ENCODE peak calls at places on chromosome 13, in eight cellular contexts. C, Y, Q, B, X, O, E and D are unnamed samples.
A peak's percentile ranks its signal among the peaks of the same experiment; 100 is the strongest.

GRCh38 chr13:114151565-114152284 is 19.3 kb upstream of the RASA3 start:
- DNase-seq in C (no peak), O (peak; percentile 82), E (peak; percentile 45), B (peak; percentile 53), Q (peak; percentile 60), Y (no peak), X (no peak), D (no peak)

GRCh38 chr13:74128171-74128767 is 5.9 kb downstream of the KLF12 start:
- DNase-seq in O (no peak), B (no peak), E (no peak), Q (no peak), C (peak; percentile 80), X (no peak), Y (no peak), D (no peak)

GRCh38 chr13:37383856-37384255 is 214.7 kb downstream of the POSTN start:
- DNase-seq in B (no peak), Q (no peak), C (no peak), O (no peak), E (no peak), Y (no peak), X (no peak), D (no peak)

GRCh38 chr13:114143806-114144605 is 11.6 kb upstream of the RASA3 start:
- DNase-seq in X (no peak), Q (peak; percentile 38), O (no peak), Y (peak; percentile 47), C (no peak), E (peak; percentile 65), B (peak; percentile 63), D (no peak)

GRCh38 chr13:113050856-113051431 is 54.6 kb upstream of the F7 start:
- DNase-seq in Q (no peak), X (no peak), O (no peak), B (no peak), C (no peak), E (no peak), Y (no peak), D (no peak)

GRCh38 chr13:46668302-46668720 is 115.3 kb downstream of the LRCH1 start:
- DNase-seq in B (no peak), X (peak; percentile 19), C (peak; percentile 89), Q (no peak), O (no peak), E (no peak), Y (no peak), D (peak; percentile 34)

GRCh38 chr13:97577026-97577425 is 143.1 kb downstream of the RAP2A start:
- DNase-seq in X (no peak), Q (no peak), E (no peak), O (no peak), C (no peak), Y (no peak), B (no peak), D (no peak)

GRCh38 chr13:97329331-97329730 is 104.6 kb upstream of the RAP2A start:
- DNase-seq in C (peak; percentile 33), O (no peak), B (no peak), X (peak; percentile 27), E (no peak), Y (no peak), Q (no peak), D (no peak)

GRCh38 chr13:51524312-51524711 is 60.0 kb upstream of the WDFY2 start:
- DNase-seq in C (no peak), X (no peak), B (no peak), E (no peak), Y (no peak), O (no peak), Q (no peak), D (no peak)
- TF ChIP-seq POLR2A in C (no peak), X (no peak), B (no peak), E (no peak), Y (no peak), O (no peak), Q (no peak), D (no peak)

GRCh38 chr13:21343659-21344058 is 115.4 kb downstream of the ZDHHC20 start:
- DNase-seq in O (no peak), E (no peak), Y (no peak), X (no peak), Q (peak; percentile 11), B (no peak), C (no peak), D (no peak)
- H3K4me3 ChIP-seq in O (no peak overlapping the region), E (no peak overlapping the region), Y (no peak overlapping the region), X (no peak overlapping the region), Q (peak overlapping the region; percentile 33), B (no peak overlapping the region), C (no peak overlapping the region), D (no peak overlapping the region)

DNA sequence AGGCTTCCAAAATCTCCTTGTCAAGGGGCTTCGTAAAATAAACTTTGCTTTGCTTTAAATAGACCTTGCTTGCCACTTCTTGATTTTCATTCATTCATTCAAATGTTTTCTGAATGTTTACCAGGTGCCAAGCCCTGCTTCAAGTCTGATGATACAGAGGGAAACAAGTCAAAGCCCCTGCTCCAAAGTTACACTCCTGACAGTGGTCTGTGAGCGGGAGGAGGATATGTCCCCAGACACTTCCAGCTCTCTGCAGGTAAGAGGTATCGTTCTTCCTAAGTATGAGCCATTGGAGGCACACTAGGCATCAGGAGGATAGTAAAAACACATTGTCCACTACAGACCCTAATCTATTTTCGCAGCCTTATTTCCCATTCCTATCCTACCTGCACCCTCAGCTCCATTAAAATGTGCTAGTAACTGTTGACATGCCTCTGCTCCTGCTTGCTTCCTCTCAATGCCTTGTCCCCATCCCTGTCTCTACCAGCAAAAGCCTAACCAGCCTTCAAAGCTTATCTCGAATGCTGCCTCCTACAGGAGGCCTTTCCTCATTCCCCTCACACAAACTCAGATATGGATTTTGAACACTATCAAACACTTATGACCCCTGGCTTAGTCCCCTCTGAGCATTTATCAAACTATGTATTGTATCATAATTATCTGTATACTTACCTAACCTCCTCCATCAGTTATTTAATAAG is 6.2 kb upstream of the WBP4 start:
- DNase-seq in Q (peak; percentile 68), C (no peak), Y (no peak), E (no peak), O (no peak), X (no peak), B (no peak), D (no peak)
- TF ChIP-seq POLR2A in Q (no peak), C (no peak), Y (no peak), E (no peak), O (no peak), X (no peak), B (no peak), D (no peak)

GRCh38 chr13:67135356-67135755 is 94.8 kb downstream of the PCDH9 start:
- DNase-seq in C (no peak), B (no peak), O (no peak), E (no peak), Y (no peak), Q (no peak), X (no peak), D (no peak)

GRCh38 chr13:67136157-67136556 is 94.0 kb downstream of the PCDH9 start:
- DNase-seq in X (no peak), Q (no peak), B (no peak), Y (no peak), E (no peak), C (no peak), O (no peak), D (no peak)

GRCh38 chr13:67133476-67133875 is 96.7 kb downstream of the PCDH9 start:
- DNase-seq in O (no peak), X (no peak), C (no peak), Y (no peak), E (no peak), B (no peak), Q (no peak), D (no peak)

GRCh38 chr13:67137044-67137735 is 92.9 kb downstream of the PCDH9 start:
- DNase-seq in O (no peak), B (no peak), X (no peak), Q (no peak), Y (no peak), E (no peak), C (no peak), D (no peak)

GRCh38 chr13:67134322-67135129 is 95.6 kb downstream of the PCDH9 start:
- DNase-seq in Y (no peak), C (peak; percentile 59), X (no peak), Q (no peak), E (no peak), O (no peak), B (no peak), D (no peak)
- H3K4me3 ChIP-seq in Y (no peak overlapping the region), C (peak overlapping the region; percentile 18), X (no peak overlapping the region), Q (no peak overlapping the region), E (no peak overlapping the region), O (peak overlapping the region; percentile 21), B (no peak overlapping the region), D (no peak overlapping the region)